ENCODE peak calls at places on chromosome 20, in five cellular contexts. R is activated CD4-positive, alpha-beta T cell treated with anti-CD3 and anti-CD28 coated beads, Interleukin-2, amount 50 U/mL, for 48 hours; T is lower leg skin; G is mammary epithelial cell; K is body of pancreas. Z is an unnamed sample.

GRCh38 chr20:21715193-21715881 is 9.9 kb downstream of the PAX1 start:
- DNase-seq in G (no peak), R (no peak), T (no peak), K (no peak), Z (no peak)

GRCh38 chr20:1122388-1123315 is 4.2 kb downstream of the PSMF1 start:
- DNase-seq in R (no peak), K (peak), G (no peak), T (peak), Z (no peak)

GRCh38 chr20:31472395-31473330 is 2.3 kb downstream of the DEFB124 start:
- DNase-seq in R (no peak), G (no peak), T (no peak), K (no peak), Z (peak)

GRCh38 chr20:42074944-42075343 is 456.8 kb upstream of the CHD6 start:
- DNase-seq in K (no peak), T (no peak), R (no peak), G (no peak), Z (no peak)

GRCh38 chr20:10490706-10491105 is 55.6 kb downstream of the SLX4IP start:
- DNase-seq in K (no peak), R (no peak), G (no peak), T (no peak), Z (no peak)

GRCh38 chr20:32354592-32355416 is 3.3 kb upstream of the ASXL1 start:
- DNase-seq in K (no peak), T (no peak), G (peak), R (peak), Z (no peak)

GRCh38 chr20:4112490-4113420 is 97.4 kb upstream of the RNF24 start:
- DNase-seq in K (peak), G (peak), R (no peak), T (no peak), Z (peak)

GRCh38 chr20:48215536-48215935 is 430.3 kb upstream of the SULF2 start:
- DNase-seq in K (no peak), R (no peak), T (no peak), G (peak), Z (no peak)

GRCh38 chr20:25126630-25127029 is 44.7 kb upstream of the VSX1 start:
- DNase-seq in T (no peak), K (no peak), R (no peak), G (no peak), Z (no peak)

GRCh38 chr20:64109831-64110391 is 2.5 kb upstream of the NPBWR2 start:
- DNase-seq in G (no peak), K (no peak), R (no peak), T (no peak), Z (peak)

GRCh38 chr20:47360207-47360488 is 3.6 kb upstream of the ZMYND8 start:
- DNase-seq in T (peak), G (peak), K (peak), R (no peak), Z (no peak)

Z was measured in testis.